ENCODE peak calls at places on chromosome 11, in five cellular contexts. R is CD4-positive, alpha-beta memory T cell; I is stomach; U is heart left ventricle; T is stimulated activated CD4-positive, alpha-beta T cell treated with anti-CD3 and anti-CD28 coated beads, Interleukin-4, amount 100 ng/mL, for 48 hours. Z is an unnamed sample.
A peak's percentile ranks its signal among the peaks of the same experiment; 100 is the strongest.

GRCh38 chr11:130388607-130389205 is 39.7 kb downstream of the ADAMTS8 start:
- DNase-seq in R (peak; percentile 26), I (no peak), U (no peak), T (no peak), Z (no peak)

GRCh38 chr11:43578346-43579170 is 102.0 kb upstream of the HSD17B12 start:
- DNase-seq in R (no peak), I (no peak), U (no peak), T (no peak), Z (no peak)

GRCh38 chr11:117604349-117604995 is 192.5 kb downstream of the DSCAML1 start:
- DNase-seq in R (no peak), I (no peak), U (no peak), T (no peak), Z (no peak)

GRCh38 chr11:118086913-118087768 is at the start of gene SMIM35:
- DNase-seq in R (no peak), I (no peak), U (no peak), T (no peak), Z (no peak)

GRCh38 chr11:102226702-102227101 is 90.6 kb upstream of the BIRC3 start:
- DNase-seq in R (no peak), I (no peak), U (no peak), T (no peak), Z (no peak)

GRCh38 chr11:36273110-36273509 is 16.1 kb downstream of the COMMD9 start:
- DNase-seq in R (no peak), I (no peak), U (no peak), T (no peak), Z (no peak)

GRCh38 chr11:57155400-57155799 is 26.4 kb upstream of the LRRC55 start:
- DNase-seq in R (no peak), I (no peak), U (no peak), T (no peak), Z (no peak)

GRCh38 chr11:46437106-46437689 is 45.6 kb upstream of the CHRM4 start:
- DNase-seq in R (no peak), I (no peak), U (no peak), T (no peak), Z (no peak)

GRCh38 chr11:789951-790350 is at the start of gene CEND1:
- DNase-seq in R (no peak), I (no peak), U (no peak), T (no peak), Z (no peak)

GRCh38 chr11:65637794-65638317 is at the start of gene SIPA1:
- DNase-seq in R (peak; percentile 74), I (peak; percentile 78), U (peak; percentile 86), T (peak; percentile 71), Z (peak; percentile 92)

GRCh38 chr11:70805971-70806370 is 407.6 kb downstream of the CTTN start:
- DNase-seq in R (no peak), I (no peak), U (no peak), T (no peak), Z (no peak)

GRCh38 chr11:60761436-60762190 is 4.9 kb downstream of the MS4A15 start:
- DNase-seq in R (no peak), I (no peak), U (no peak), T (no peak), Z (no peak)

GRCh38 chr11:1719781-1720180 is 22.8 kb downstream of the KRTAP5-6 start:
- DNase-seq in R (no peak), I (no peak), U (no peak), T (no peak), Z (no peak)

GRCh38 chr11:34519595-34520235 is 6.1 kb upstream of the ELF5 start:
- DNase-seq in R (no peak), I (no peak), U (no peak), T (no peak), Z (no peak)

GRCh38 chr11:133835258-133836075 is 9.8 kb downstream of the SPATA19 start:
- DNase-seq in R (peak; percentile 38), I (no peak), U (no peak), T (peak; percentile 24), Z (peak; percentile 31)

GRCh38 chr11:11302565-11302964 is 50.5 kb downstream of the CSNK2A3 start:
- DNase-seq in R (no peak), I (no peak), U (no peak), T (no peak), Z (no peak)

GRCh38 chr11:64285885-64286800 is 495 bp downstream of the GPR137 start:
- DNase-seq in R (no peak), I (no peak), U (no peak), T (no peak), Z (no peak)

GRCh38 chr11:86919557-86920210 is 35.5 kb downstream of the FZD4 start:
- DNase-seq in R (peak; percentile 11), I (no peak), U (peak; percentile 43), T (no peak), Z (no peak)

GRCh38 chr11:73287400-73288101 is 15.4 kb downstream of the P2RY6 start:
- DNase-seq in R (no peak), I (no peak), U (no peak), T (no peak), Z (no peak)

Z was measured in CMK.